ENCODE peak calls at places on chromosomes 1 and 21, in five cellular contexts. U is HCT116, L is mammary epithelial cell, R is WERI-Rb-1, C is cardiac muscle cell. P is an unnamed sample. For H3K36me3, the result is how much of the 10 kb centered on the place peaks cover.

GRCh38 chr21:39022901-39023693 is 160.2 kb downstream of the PSMG1 start:
- DNase-seq in U (no peak), L (no peak), R (peak), C (peak), P (peak)

GRCh38 chr1:50853325-50853724 is 106.7 kb downstream of the FAF1 start:
- DNase-seq in U (no peak), L (no peak), R (no peak), C (no peak), P (no peak)

GRCh38 chr21:36211660-36212512 is 55.3 kb downstream of the DOP1B start:
- DNase-seq in U (no peak), L (peak), R (no peak), C (no peak), P (no peak)

GRCh38 chr1:198357937-198358336 is 182.5 kb downstream of the ATP6V1G3 start:
- DNase-seq in U (no peak), L (no peak), R (no peak), C (no peak), P (no peak)

GRCh38 chr1:52674497-52675384 is 23.4 kb downstream of the COA7 start:
- DNase-seq in U (no peak), L (peak), R (peak), C (peak), P (no peak)

GRCh38 chr1:31575373-31576140 is 758 bp upstream of the TINAGL1 start:
- DNase-seq in U (peak), L (peak), R (no peak), C (no peak), P (no peak)

GRCh38 chr21:25970254-25970930 is 200.2 kb downstream of the APP start:
- DNase-seq in U (no peak), L (no peak), R (no peak), C (no peak), P (peak)

GRCh38 chr21:16794944-16795343 is 717.9 kb upstream of the CXADR start:
- DNase-seq in U (no peak), L (peak), R (no peak), C (no peak), P (no peak)

GRCh38 chr1:115810609-115811008 is 30.3 kb downstream of the NHLH2 start:
- DNase-seq in U (no peak), L (no peak), R (no peak), C (no peak), P (no peak)

GRCh38 chr1:226658538-226659125 is 80.5 kb downstream of the ITPKB start:
- DNase-seq in U (no peak), L (no peak), R (no peak), C (no peak), P (no peak)

GRCh38 chr1:226656201-226656600 is 82.9 kb downstream of the ITPKB start:
- DNase-seq in U (no peak), L (no peak), R (no peak), C (peak), P (peak)

GRCh38 chr1:226657788-226658537 is 81.1 kb downstream of the ITPKB start:
- DNase-seq in U (no peak), L (peak), R (no peak), C (no peak), P (no peak)

GRCh38 chr1:226655251-226656163 is 83.6 kb downstream of the ITPKB start:
- DNase-seq in U (no peak), L (no peak), R (no peak), C (no peak), P (peak)

DNA sequence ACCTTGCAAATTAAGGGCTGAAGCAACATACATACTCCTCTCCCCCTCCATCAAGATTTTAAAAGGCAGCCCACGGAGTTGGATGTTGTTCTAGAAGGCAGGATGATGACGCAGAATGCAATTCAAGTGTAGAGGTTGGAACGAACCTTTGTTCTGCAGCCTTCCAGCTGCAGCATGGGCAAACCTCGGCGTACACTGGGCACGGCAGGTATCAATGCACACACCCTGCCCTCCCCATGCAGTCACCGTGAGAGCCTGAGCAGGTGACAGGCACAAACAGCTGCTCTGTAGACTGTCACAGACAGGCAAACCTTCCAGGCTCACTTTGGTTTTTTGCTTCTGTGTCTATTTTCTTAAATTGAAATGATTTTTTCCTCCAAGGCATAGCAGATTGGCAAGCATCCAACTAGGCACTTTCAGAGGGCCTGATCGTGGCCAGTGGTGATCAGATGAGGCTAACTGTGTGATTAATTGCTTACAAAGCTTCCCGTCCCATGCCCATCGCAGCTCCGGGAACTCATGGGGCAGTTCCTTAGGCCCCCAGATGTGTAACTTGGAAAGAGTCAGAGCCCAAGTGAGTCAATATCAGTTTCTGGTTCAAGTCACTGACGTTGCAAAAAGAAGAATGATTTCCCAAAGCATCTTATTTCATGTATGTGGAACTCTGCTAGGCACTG is 82.3 kb downstream of the ITPKB start:
- DNase-seq in U (no peak), L (peak), R (no peak), C (no peak), P (peak)
- H3K36me3 ChIP-seq in U (under half), L (under half), R (under half), C (under half), P (under half)

GRCh38 chr1:36387141-36387949 is 1.6 kb upstream of the STK40 start:
- DNase-seq in U (no peak), L (peak), R (no peak), C (no peak), P (no peak)

GRCh38 chr1:36391271-36391670 is 5.5 kb upstream of the STK40 start:
- DNase-seq in U (no peak), L (no peak), R (no peak), C (no peak), P (no peak)

GRCh38 chr1:36392836-36393235 is 4.9 kb downstream of the LSM10 start:
- DNase-seq in U (no peak), L (no peak), R (no peak), C (no peak), P (no peak)

GRCh38 chr1:36389960-36390359 is 4.2 kb upstream of the STK40 start:
- DNase-seq in U (no peak), L (no peak), R (no peak), C (no peak), P (no peak)

DNA sequence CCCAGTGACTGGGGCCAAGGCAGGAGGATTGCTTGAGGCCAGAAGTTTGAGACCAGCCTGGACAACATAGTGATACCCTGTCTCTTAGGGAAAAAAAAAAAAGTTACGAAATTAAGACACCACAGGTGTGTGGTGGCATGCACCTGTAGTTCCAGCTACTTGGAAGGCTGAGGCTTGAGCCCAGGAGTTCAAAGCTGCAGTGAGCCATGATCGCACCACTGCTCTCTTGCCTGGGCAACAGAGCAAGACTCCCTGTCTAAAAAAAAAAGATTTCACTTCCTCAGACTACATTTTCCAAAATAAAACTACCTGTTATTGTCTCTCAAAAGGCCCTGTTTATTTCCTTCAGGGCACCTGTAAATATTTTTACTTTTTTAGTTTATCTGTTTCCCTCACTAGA is 4.7 kb upstream of the STK40 start:
- DNase-seq in U (no peak), L (no peak), R (no peak), C (no peak), P (no peak)
- H3K27ac ChIP-seq in U (no peak), L (no peak), R (no peak), C (no peak), P (peak)

GRCh38 chr21:32930673-32931072 is 95.1 kb upstream of the OLIG2 start:
- DNase-seq in U (no peak), L (no peak), R (no peak), C (no peak), P (no peak)
- TF ChIP-seq CTCF in U (no peak), L (no peak), R (no peak), C (no peak), P (no peak)

GRCh38 chr1:93578433-93578830 is 103.2 kb downstream of the BCAR3 start:
- DNase-seq in U (no peak), L (no peak), R (no peak), C (no peak), P (peak)
- H3K36me3 ChIP-seq in U (half or more), L (half or more), R (under half), C (under half), P (half or more)

DNA sequence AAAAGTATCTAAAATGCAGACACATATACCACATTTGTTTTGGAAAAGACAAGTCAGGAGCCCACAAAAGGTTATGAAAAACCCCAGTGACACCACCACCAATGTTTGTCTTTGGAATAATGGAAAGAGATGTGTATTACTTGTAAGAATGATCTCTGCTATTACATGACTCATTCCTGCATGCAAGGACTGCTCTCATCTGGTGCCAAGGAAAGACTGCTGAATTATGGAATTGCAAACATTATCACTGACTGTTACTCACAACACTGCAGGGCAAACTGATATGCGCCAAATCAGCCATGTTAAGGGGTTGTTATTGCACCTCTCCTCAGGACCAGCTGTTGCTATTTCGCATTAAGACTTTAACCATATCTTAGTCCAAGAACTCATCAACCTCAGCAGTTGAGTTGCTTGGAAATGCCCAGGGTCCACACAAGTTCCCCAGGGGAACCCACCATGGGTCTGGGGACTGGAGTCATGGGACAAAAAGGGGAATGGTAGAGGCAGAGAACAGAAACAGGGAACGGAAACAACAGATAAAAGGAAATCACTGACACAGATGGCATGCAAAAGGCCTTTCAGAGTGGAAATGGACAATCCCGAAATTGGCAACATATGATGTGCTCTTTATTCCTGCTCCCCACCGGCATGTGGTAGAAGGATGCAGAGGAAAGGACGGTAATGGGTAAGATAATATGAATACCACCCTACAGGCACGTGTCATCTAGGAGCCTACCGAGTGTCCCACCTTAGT is 34.4 kb downstream of the CAPZB start:
- DNase-seq in U (peak), L (peak), R (no peak), C (no peak), P (no peak)
- H3K27ac ChIP-seq in U (peak), L (peak), R (no peak), C (no peak), P (peak)

DNA sequence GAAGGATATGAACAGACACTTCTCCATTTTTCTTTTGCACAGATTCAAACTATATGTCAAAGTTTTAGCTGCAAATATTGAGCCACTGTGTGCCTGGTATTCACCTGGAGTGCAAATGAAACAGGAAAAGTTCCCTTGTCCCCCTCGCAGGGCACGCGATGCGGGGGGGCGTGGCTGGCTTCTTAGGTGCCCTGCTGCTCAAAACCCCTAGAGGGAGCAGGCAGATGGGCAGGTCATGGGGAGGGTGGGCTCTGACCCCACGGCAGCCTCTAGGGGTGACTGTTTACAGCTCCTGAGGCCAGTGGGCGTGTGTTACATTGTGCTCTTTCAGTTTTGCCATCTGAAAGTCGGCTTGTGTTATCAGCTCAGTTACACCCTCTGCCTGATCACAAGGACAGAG is 931.2 kb upstream of the B3GALT2 start:
- DNase-seq in U (no peak), L (no peak), R (peak), C (no peak), P (no peak)
- TF ChIP-seq CTCF in U (peak), L (no peak), R (peak), C (no peak), P (no peak)

GRCh38 chr1:38992450-38993111 is 1.5 kb downstream of the AKIRIN1 start:
- DNase-seq in U (no peak), L (no peak), R (no peak), C (no peak), P (no peak)
- H3K36me3 ChIP-seq in U (under half), L (under half), R (under half), C (under half), P (under half)

GRCh38 chr1:6972390-6972789 is 187.1 kb downstream of the CAMTA1 start:
- DNase-seq in U (no peak), L (no peak), R (no peak), C (no peak), P (no peak)
- H3K27ac ChIP-seq in U (no peak), L (no peak), R (no peak), C (no peak), P (no peak)

GRCh38 chr1:102970496-102971078 is 137.7 kb downstream of the COL11A1 start:
- DNase-seq in U (peak), L (peak), R (peak), C (peak), P (no peak)
- TF ChIP-seq CTCF in U (peak), L (peak), R (peak), C (peak), P (peak)